ENCODE peak calls at places on chromosomes 11 and 22, in nine cellular contexts. G is A549; H is CD8-positive, alpha-beta memory T cell; O is MM.1S; E is H1; L is CD4-positive, alpha-beta memory T cell; J is colonic mucosa; Z is breast epithelium; M is left ventricle myocardium inferior. K is an unnamed sample. For H3K4me1, the result is how much of the 10 kb centered on the place peaks cover.

GRCh38 chr22:39567135-39567946 is 3.2 kb upstream of the CACNA1I start:
- DNase-seq in G (no peak), H (peak), O (peak), E (no peak), L (peak), J (no peak), Z (no peak), M (no peak), K (no peak)

GRCh38 chr11:44308923-44309482 is 936 bp downstream of the ALX4 start:
- DNase-seq in G (no peak), H (no peak), O (no peak), E (no peak), L (no peak), J (no peak), Z (no peak), M (no peak), K (no peak)

GRCh38 chr22:39149915-39150847 is 2.3 kb downstream of the CBX7 start:
- DNase-seq in G (no peak), H (no peak), O (peak), E (no peak), L (no peak), J (no peak), Z (no peak), M (no peak), K (no peak)

GRCh38 chr11:43962383-43962969 is 20.0 kb downstream of the C11orf96 start:
- DNase-seq in G (no peak), H (no peak), O (no peak), E (no peak), L (no peak), J (no peak), Z (no peak), M (no peak), K (no peak)

GRCh38 chr11:120130176-120130980 is 7.5 kb downstream of the TRIM29 start:
- DNase-seq in G (no peak), H (no peak), O (no peak), E (no peak), L (no peak), J (no peak), Z (peak), M (peak), K (no peak)

GRCh38 chr22:44827666-44828065 is 75.3 kb downstream of the ARHGAP8 start:
- DNase-seq in G (no peak), H (no peak), O (no peak), E (no peak), L (no peak), J (no peak), Z (no peak), M (no peak), K (no peak)

GRCh38 chr11:124174001-124174400 is 9.1 kb upstream of the OR10D3 start:
- DNase-seq in G (peak), H (no peak), O (peak), E (no peak), L (no peak), J (no peak), Z (no peak), M (no peak), K (no peak)

GRCh38 chr22:46726066-46726985 is 11.7 kb downstream of the CERK start:
- DNase-seq in G (no peak), H (no peak), O (no peak), E (no peak), L (no peak), J (no peak), Z (no peak), M (peak), K (no peak)

GRCh38 chr11:31254411-31254810 is 115.1 kb downstream of the DCDC1 start:
- DNase-seq in G (no peak), H (no peak), O (no peak), E (no peak), L (no peak), J (no peak), Z (no peak), M (no peak), K (no peak)

GRCh38 chr11:37704791-37705190 is 1106.8 kb upstream of the RAG2 start:
- DNase-seq in G (no peak), H (no peak), O (no peak), E (no peak), L (no peak), J (no peak), Z (no peak), M (no peak), K (no peak)

GRCh38 chr11:17531071-17531817 is 13.0 kb downstream of the USH1C start:
- DNase-seq in G (no peak), H (no peak), O (no peak), E (no peak), L (no peak), J (no peak), Z (no peak), M (no peak), K (no peak)

GRCh38 chr11:67303989-67304411 is 670 bp downstream of the SSH3 start:
- DNase-seq in G (no peak), H (peak), O (no peak), E (no peak), L (no peak), J (peak), Z (peak), M (no peak), K (no peak)

GRCh38 chr22:29449296-29449863 is 11.0 kb downstream of the RFPL1 start:
- DNase-seq in G (no peak), H (no peak), O (no peak), E (no peak), L (no peak), J (no peak), Z (no peak), M (no peak), K (no peak)

GRCh38 chr11:797300-798092 is 585 bp downstream of the SLC25A22 start:
- DNase-seq in G (peak), H (peak), O (peak), E (no peak), L (peak), J (peak), Z (no peak), M (peak), K (no peak)

GRCh38 chr22:44360686-44361381 is 48.1 kb upstream of the SHISAL1 start:
- DNase-seq in G (peak), H (no peak), O (no peak), E (no peak), L (no peak), J (no peak), Z (peak), M (peak), K (no peak)

GRCh38 chr22:17878970-17879369 is 104.7 kb upstream of the BID start:
- DNase-seq in G (no peak), H (no peak), O (no peak), E (no peak), L (no peak), J (no peak), Z (no peak), M (no peak), K (no peak)

GRCh38 chr22:28629420-28630184 is 50.0 kb downstream of the TTC28 start:
- DNase-seq in G (peak), H (no peak), O (no peak), E (no peak), L (no peak), J (no peak), Z (no peak), M (no peak), K (no peak)

GRCh38 chr11:103949781-103950180 is 86.7 kb upstream of the DDI1 start:
- DNase-seq in G (no peak), H (no peak), O (no peak), E (no peak), L (no peak), J (no peak), Z (no peak), M (no peak), K (no peak)

GRCh38 chr22:37492428-37493344 is 6.5 kb upstream of the MFNG start:
- DNase-seq in G (peak), H (peak), O (peak), E (peak), L (peak), J (peak), Z (no peak), M (no peak), K (no peak)

GRCh38 chr22:45207981-45208664 is 32.6 kb downstream of the KIAA0930 start:
- DNase-seq in G (no peak), H (no peak), O (no peak), E (no peak), L (no peak), J (no peak), Z (no peak), M (no peak), K (no peak)

GRCh38 chr11:95541715-95542114 is 247.9 kb downstream of the FAM76B start:
- DNase-seq in G (no peak), H (no peak), O (no peak), E (no peak), L (no peak), J (no peak), Z (no peak), M (no peak), K (no peak)

GRCh38 chr11:116690623-116691022 is 82.2 kb downstream of the BUD13 start:
- DNase-seq in G (no peak), H (no peak), O (no peak), E (no peak), L (no peak), J (no peak), Z (no peak), M (no peak), K (no peak)

GRCh38 chr11:2838676-2839075 is 46.9 kb downstream of the CDKN1C start:
- DNase-seq in G (no peak), H (no peak), O (no peak), E (no peak), L (no peak), J (no peak), Z (no peak), M (no peak), K (no peak)
- H3K4me1 ChIP-seq in G (under half), H (under half), O (under half), E (under half), L (under half), J (under half), Z (under half), M (under half), K (under half)

DNA sequence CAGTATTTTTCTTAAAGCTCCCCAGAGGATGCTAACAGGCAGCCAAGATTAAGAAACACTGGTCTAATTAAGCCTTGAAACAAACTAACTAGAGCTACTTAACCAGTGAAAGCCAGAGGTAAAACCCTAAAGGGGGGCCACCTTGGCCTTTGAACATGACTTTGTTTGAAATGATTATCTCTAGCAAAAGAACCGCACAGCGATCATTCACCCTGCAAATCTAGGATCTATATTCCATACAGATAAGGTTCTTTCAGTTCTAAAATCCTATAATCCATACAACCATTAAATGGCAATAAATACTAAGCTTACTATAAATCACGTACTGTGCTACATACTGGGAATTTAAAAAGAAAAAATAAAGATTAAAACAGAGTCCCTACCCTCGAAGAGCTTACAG is 40.6 kb downstream of the RBFOX2 start:
- DNase-seq in G (no peak), H (no peak), O (no peak), E (no peak), L (no peak), J (no peak), Z (no peak), M (no peak), K (no peak)
- H3K4me1 ChIP-seq in G (under half), H (under half), O (under half), E (under half), L (under half), J (under half), Z (under half), M (half or more), K (half or more)

GRCh38 chr22:19843857-19844422 is 10.7 kb downstream of the GNB1L start:
- DNase-seq in G (no peak), H (peak), O (no peak), E (no peak), L (no peak), J (no peak), Z (no peak), M (no peak), K (no peak)

GRCh38 chr22:19840955-19841640 is 13.6 kb downstream of the GNB1L start:
- DNase-seq in G (no peak), H (no peak), O (no peak), E (no peak), L (no peak), J (no peak), Z (no peak), M (no peak), K (no peak)

GRCh38 chr22:19841641-19842385 is 12.9 kb downstream of the GNB1L start:
- DNase-seq in G (no peak), H (no peak), O (no peak), E (no peak), L (no peak), J (no peak), Z (no peak), M (no peak), K (no peak)

GRCh38 chr22:19843107-19843856 is 11.4 kb downstream of the GNB1L start:
- DNase-seq in G (no peak), H (no peak), O (no peak), E (no peak), L (no peak), J (peak), Z (no peak), M (no peak), K (no peak)

DNA sequence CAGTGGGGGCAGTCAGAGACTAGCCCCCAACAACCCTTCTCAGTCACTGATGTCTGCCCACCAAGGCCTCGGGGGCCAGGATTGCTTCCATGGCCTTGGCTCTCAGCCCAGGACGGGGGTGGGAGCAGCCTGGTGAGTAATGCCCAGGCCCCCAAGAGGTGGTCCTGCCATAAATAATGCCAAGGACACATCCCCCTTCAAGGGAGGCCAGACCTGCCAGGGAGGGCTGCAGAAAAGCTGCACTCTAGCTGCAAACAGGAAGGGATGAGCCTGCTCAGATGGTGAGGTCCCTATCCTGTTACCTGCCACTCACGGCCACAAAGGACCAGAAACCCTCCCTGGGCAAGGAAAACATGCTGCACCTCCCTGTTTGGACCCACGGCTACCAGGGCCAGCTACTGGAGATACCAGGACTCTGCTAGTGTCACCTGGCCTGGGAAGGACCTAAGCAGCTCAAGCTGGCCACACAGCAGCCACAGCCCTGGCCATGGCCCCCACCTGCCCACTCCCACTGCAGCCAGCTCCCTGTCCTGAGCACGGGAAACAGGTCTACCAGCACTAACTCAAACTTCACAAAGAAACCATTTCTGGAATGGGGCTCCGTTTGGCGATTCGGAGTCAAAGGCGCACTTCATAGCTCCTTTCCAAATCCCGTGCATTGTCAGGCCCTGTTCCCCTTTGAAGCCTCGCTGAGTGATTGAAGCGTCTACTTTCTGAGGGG is 12.1 kb downstream of the GNB1L start:
- DNase-seq in G (no peak), H (no peak), O (no peak), E (no peak), L (no peak), J (no peak), Z (no peak), M (no peak), K (no peak)
- H3K4me1 ChIP-seq in G (under half), H (under half), O (under half), E (under half), L (under half), J (under half), Z (under half), M (under half), K (under half)

DNA sequence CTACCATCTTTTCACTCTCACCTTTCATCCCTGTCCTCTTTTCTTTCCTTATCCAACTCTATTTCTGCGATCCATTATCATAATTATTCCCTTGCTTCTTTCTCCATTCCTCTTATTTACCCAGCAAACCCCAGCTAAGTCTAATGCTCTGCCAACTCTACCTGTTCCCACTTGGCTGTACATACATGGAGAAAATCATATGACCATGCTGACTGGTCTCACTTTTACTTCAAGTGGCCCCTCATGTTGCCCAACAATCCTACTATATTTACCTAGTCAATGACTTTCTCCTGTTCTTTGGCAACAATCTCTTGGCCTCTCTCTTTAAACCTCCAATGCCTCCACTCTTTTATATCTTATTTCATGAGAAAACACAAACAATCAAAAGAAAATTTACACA is 94.1 kb downstream of the USP35 start:
- DNase-seq in G (no peak), H (no peak), O (no peak), E (no peak), L (no peak), J (no peak), Z (no peak), M (no peak), K (no peak)
- H3K4me1 ChIP-seq in G (under half), H (under half), O (under half), E (under half), L (under half), J (under half), Z (under half), M (under half), K (under half)

K was measured in esophagus squamous epithelium.